ENCODE peak calls at places on chromosomes 16 and 17, in six cellular contexts. K is stimulated activated CD4-positive, alpha-beta T cell treated with anti-CD3 and anti-CD28 coated beads, Interleukin-1b, Interleukin-23, amount 100 ng/mL, for 1 hour; S is HFF-Myc; I is stimulated activated CD8-positive, alpha-beta memory T cell treated with anti-CD3 and anti-CD28 coated beads, Interleukin-4, amount 100 ng/mL, for 1 hour; H is non-pigmented ciliary epithelial cell; Y is choroid plexus epithelial cell. T is an unnamed sample.

GRCh38 chr17:30519166-30519565 is 42.0 kb downstream of the GOSR1 start:
- DNase-seq in K (no peak), S (no peak), I (no peak), H (no peak), Y (no peak), T (no peak)

GRCh38 chr17:79340771-79341528 is 266.3 kb downstream of the ENGASE start:
- DNase-seq in K (no peak), S (peak), I (no peak), H (no peak), Y (no peak), T (no peak)

GRCh38 chr16:89412811-89413210 is 77.5 kb downstream of the ANKRD11 start:
- DNase-seq in K (no peak), S (no peak), I (no peak), H (no peak), Y (peak), T (no peak)

GRCh38 chr17:58329035-58329807 is 626 bp upstream of the TSPOAP1 start:
- DNase-seq in K (peak), S (no peak), I (no peak), H (no peak), Y (no peak), T (no peak)

GRCh38 chr16:56352351-56353053 is 72.8 kb downstream of the AMFR start:
- DNase-seq in K (no peak), S (no peak), I (no peak), H (no peak), Y (no peak), T (no peak)

GRCh38 chr16:12319464-12320030 is 343.0 kb downstream of the SNX29 start:
- DNase-seq in K (no peak), S (no peak), I (no peak), H (no peak), Y (no peak), T (no peak)

GRCh38 chr16:3180445-3180878 is 7.5 kb upstream of the OR1F1 start:
- DNase-seq in K (no peak), S (no peak), I (no peak), H (no peak), Y (no peak), T (no peak)

GRCh38 chr16:23466162-23466885 is 13.3 kb upstream of the COG7 start:
- DNase-seq in K (no peak), S (no peak), I (no peak), H (peak), Y (peak), T (no peak)

GRCh38 chr17:3768341-3768740 is 32.6 kb downstream of the ITGAE start:
- DNase-seq in K (no peak), S (no peak), I (no peak), H (no peak), Y (no peak), T (no peak)

GRCh38 chr17:3693099-3693498 is 2.9 kb downstream of the P2RX5 start:
- DNase-seq in K (no peak), S (no peak), I (no peak), H (no peak), Y (no peak), T (no peak)

GRCh38 chr16:740459-740763 is 386 bp downstream of the CIAO3 start:
- DNase-seq in K (no peak), S (no peak), I (no peak), H (no peak), Y (no peak), T (no peak)

T was measured in trophoblast cell.